ENCODE peak calls at places on chromosomes 4 and X, in five cellular contexts. K is GM13976, B is progenitor cell of endocrine pancreas, D is B cell, A is A549. Q is an unnamed sample.

GRCh38 chr4:91488946-91489345 is 814.8 kb upstream of the GRID2 start:
- DNase-seq in K (no peak), B (no peak), D (no peak), A (no peak), Q (no peak)

GRCh38 chr4:184503869-184504300 is 29.5 kb upstream of the IRF2 start:
- DNase-seq in K (no peak), B (no peak), D (peak), A (no peak), Q (peak)

GRCh38 chrX:46601283-46601682 is 27.7 kb downstream of the CHST7 start:
- DNase-seq in K (no peak), B (no peak), D (no peak), A (no peak), Q (no peak)

GRCh38 chrX:71870337-71871098 is 40.1 kb upstream of the NHSL2 start:
- DNase-seq in K (peak), B (peak), D (no peak), A (peak), Q (peak)

GRCh38 chrX:52363247-52363883 is 5.5 kb upstream of the XAGE2 start:
- DNase-seq in K (no peak), B (no peak), D (no peak), A (peak), Q (no peak)

GRCh38 chr4:147811878-147812277 is 80.0 kb downstream of the ARHGAP10 start:
- DNase-seq in K (no peak), B (no peak), D (no peak), A (no peak), Q (no peak)

GRCh38 chrX:140733766-140734342 is 24.3 kb downstream of the LINC00632 start:
- DNase-seq in K (peak), B (no peak), D (peak), A (peak), Q (peak)

GRCh38 chr4:53193111-53193510 is 172.8 kb downstream of the SCFD2 start:
- DNase-seq in K (no peak), B (no peak), D (no peak), A (no peak), Q (no peak)

GRCh38 chrX:87664381-87664780 is 146.8 kb downstream of the KLHL4 start:
- DNase-seq in K (peak), B (no peak), D (no peak), A (peak), Q (no peak)

GRCh38 chr4:6221296-6221850 is 21.0 kb upstream of the JAKMIP1 start:
- DNase-seq in K (no peak), B (no peak), D (no peak), A (no peak), Q (no peak)

GRCh38 chrX:39174761-39175417 is 373.6 kb downstream of the MID1IP1 start:
- DNase-seq in K (no peak), B (no peak), D (no peak), A (no peak), Q (no peak)

GRCh38 chr4:33091961-33092360 is 2371.8 kb downstream of the PCDH7 start:
- DNase-seq in K (no peak), B (no peak), D (no peak), A (no peak), Q (no peak)

GRCh38 chrX:1316527-1316926 is 20.1 kb upstream of the IL3RA start:
- DNase-seq in K (no peak), B (no peak), D (no peak), A (no peak), Q (no peak)

GRCh38 chr4:141702472-141703182 is 66.2 kb downstream of the IL15 start:
- DNase-seq in K (no peak), B (no peak), D (no peak), A (no peak), Q (no peak)

GRCh38 chr4:176383273-176384077 is 63.7 kb downstream of the SPCS3 start:
- DNase-seq in K (no peak), B (no peak), D (no peak), A (no peak), Q (peak)

GRCh38 chrX:64975989-64976672 is at the start of gene ZC4H2:
- DNase-seq in K (peak), B (peak), D (peak), A (peak), Q (peak)

GRCh38 chr4:90727938-90728337 is 600.7 kb downstream of the CCSER1 start:
- DNase-seq in K (no peak), B (no peak), D (no peak), A (peak), Q (no peak)

GRCh38 chr4:153522800-153523089 is 56.6 kb downstream of the TMEM131L start:
- DNase-seq in K (peak), B (no peak), D (peak), A (no peak), Q (no peak)

GRCh38 chrX:23271011-23271410 is 63.6 kb upstream of the PTCHD1 start:
- DNase-seq in K (no peak), B (no peak), D (no peak), A (no peak), Q (no peak)

GRCh38 chrX:28229217-28229616 is 248.0 kb upstream of the DCAF8L1 start:
- DNase-seq in K (no peak), B (no peak), D (no peak), A (no peak), Q (no peak)

GRCh38 chr4:62037576-62037975 is 837.5 kb downstream of the ADGRL3 start:
- DNase-seq in K (no peak), B (no peak), D (no peak), A (no peak), Q (no peak)

GRCh38 chr4:83083925-83084475 is 30.5 kb downstream of the PLAC8 start:
- DNase-seq in K (no peak), B (no peak), D (peak), A (no peak), Q (no peak)

GRCh38 chrX:9997524-9997923 is 30.4 kb downstream of the CLDN34 start:
- DNase-seq in K (peak), B (no peak), D (peak), A (no peak), Q (no peak)

GRCh38 chr4:181821039-181822004 is 421.9 kb upstream of the TENM3 start:
- DNase-seq in K (no peak), B (no peak), D (no peak), A (no peak), Q (peak)

GRCh38 chr4:112975567-112976355 is 73.7 kb upstream of the ANK2 start:
- DNase-seq in K (no peak), B (no peak), D (no peak), A (no peak), Q (peak)

GRCh38 chr4:169410839-169411770 is 140.3 kb upstream of the SH3RF1 start:
- DNase-seq in K (peak), B (no peak), D (peak), A (peak), Q (peak)

GRCh38 chr4:109365944-109366343 is 63.5 kb upstream of the COL25A1 start:
- DNase-seq in K (no peak), B (no peak), D (no peak), A (no peak), Q (no peak)

GRCh38 chr4:42464550-42465124 is 67.3 kb downstream of the SHISA3 start:
- DNase-seq in K (no peak), B (no peak), D (no peak), A (no peak), Q (no peak)

GRCh38 chrX:72130762-72131231 is 918 bp downstream of the RTL5 start:
- DNase-seq in K (no peak), B (no peak), D (no peak), A (no peak), Q (no peak)

GRCh38 chr4:20847124-20847747 is 147.0 kb downstream of the PACRGL start:
- DNase-seq in K (no peak), B (no peak), D (no peak), A (no peak), Q (peak)

GRCh38 chr4:100805547-100805946 is 287.7 kb upstream of the EMCN start:
- DNase-seq in K (no peak), B (no peak), D (no peak), A (no peak), Q (no peak)

GRCh38 chrX:80285131-80285773 is 135.0 kb upstream of the TENT5D start:
- DNase-seq in K (no peak), B (no peak), D (no peak), A (peak), Q (peak)
- TF ChIP-seq CTCF in K (peak), B (peak), D (no peak), A (peak), Q (peak)

DNA sequence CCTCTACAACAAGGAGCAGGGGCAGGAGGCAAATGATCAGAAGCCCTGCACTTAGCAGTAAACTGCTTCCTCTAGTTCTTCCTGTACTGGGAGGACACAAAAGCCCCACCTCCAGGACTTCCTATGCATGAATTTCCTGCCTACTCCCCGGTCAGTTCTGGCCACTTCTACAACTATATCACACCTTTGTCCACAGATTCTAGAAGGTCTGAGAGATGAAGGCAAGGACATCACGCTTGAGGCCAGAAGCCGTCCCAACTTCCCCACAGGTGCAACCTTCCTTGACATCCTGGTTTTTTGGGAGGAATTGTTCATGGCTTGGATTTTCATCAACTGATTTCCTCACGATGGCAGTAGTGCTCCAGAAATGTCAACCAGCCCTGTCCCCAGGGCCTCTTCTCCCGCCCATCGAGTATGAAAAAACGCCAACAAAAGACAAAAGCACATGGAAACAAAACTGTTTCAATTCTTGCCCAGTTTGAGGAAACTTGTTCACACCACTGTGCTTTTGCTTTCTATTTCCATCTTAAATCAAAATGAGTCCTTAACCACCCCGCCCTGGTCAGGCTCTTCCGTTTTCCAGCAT is 206.5 kb upstream of the STK26 start:
- DNase-seq in K (peak), B (no peak), D (peak), A (peak), Q (peak)
- TF ChIP-seq CTCF in K (peak), B (no peak), D (peak), A (peak), Q (peak)

DNA sequence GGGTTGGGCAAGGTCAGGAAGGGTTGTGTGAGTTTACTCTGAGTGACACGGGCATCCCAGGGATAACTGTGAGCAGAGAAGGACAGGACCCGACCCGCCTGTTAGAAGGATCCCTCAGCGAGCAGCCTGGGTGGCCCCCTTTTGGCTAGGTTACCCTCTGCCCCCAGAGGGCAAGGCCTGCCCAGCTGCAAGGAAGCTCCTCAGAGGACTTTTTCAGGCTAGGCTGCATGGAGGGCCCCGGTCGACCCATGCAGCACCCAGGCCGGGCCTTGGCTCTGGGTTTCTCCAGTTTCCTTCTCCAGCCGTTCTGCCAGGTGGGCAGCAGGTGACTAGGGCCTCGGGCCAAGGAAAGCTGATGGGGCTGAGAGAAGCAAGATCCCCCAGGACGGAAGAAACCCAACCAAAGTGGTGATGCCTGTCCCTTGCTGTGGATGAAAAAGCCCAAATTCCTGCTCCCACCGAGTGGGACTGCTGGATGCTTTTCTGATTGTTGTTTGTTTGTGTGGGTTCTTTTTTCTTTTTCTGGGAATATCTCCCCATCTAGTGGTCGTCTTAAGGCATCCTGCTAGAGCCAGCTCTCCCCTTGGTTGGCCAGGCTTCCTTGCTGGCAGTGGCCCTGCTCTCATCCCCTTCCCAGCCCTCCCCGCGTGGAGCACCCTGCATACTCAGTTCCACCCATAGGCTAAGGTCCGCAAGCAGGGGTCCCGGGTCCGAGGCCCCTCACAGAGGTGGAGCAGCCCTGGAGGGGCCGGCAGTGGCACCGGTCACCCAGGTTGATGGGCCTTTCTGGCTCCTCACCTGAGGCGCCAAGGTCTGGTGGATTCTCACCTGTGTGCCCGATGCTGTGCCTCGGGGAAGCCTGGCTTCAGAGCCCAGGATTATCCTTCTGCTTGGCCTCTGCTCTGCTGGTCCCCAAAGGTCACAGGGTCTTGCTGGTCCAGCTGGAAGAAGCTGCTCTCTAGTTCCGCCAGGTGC is 1.8 kb downstream of the ZFP92 start:
- DNase-seq in K (no peak), B (no peak), D (no peak), A (peak), Q (no peak)
- TF ChIP-seq CTCF in K (no peak), B (no peak), D (no peak), A (peak), Q (no peak)

GRCh38 chr4:107094332-107094731 is 58.2 kb upstream of the DKK2 start:
- DNase-seq in K (peak), B (no peak), D (no peak), A (no peak), Q (peak)
- TF ChIP-seq CTCF in K (no peak), B (peak), D (no peak), A (no peak), Q (peak)

DNA sequence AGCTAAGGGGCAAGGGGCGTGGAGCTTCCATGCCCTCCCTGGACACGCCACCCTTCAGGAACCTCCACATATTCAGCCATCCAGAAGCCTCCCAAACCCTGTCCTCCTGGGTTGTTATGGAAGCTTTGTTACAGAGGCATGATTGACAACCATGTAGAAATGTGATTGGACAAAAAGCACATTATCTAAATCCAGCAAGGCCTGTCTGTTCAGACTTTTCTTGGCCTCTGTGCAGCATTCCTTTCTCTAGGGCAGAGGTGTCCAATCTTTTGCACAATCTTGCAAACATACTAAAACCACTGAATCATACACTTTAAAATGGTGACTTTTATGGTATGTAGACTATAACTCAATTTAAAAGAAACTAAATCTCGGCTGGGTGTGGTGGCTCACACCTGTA is 12.7 kb downstream of the STEEP1 start:
- DNase-seq in K (no peak), B (no peak), D (no peak), A (no peak), Q (peak)
- TF ChIP-seq CTCF in K (no peak), B (no peak), D (no peak), A (no peak), Q (no peak)

DNA sequence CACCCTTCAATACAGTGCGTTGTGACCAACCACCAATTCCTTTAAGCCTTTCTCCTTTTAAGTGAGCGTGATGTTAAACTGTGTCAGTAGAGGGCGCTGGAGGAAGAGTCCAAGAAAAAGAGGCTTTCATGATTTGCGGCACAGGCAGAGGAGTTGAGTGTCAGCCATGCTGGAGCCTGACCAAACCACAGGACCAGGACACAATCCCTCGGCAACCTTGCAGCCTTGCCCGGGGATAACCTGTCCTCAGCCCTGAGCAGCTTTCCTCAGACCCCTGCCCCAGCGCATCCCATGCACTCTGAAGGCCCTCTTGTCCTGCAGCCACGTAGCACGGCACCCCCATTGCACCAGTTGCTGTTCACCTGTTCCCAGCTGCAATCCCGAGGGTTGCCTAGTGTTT is 53.5 kb upstream of the SMIM31 start:
- DNase-seq in K (no peak), B (no peak), D (no peak), A (peak), Q (no peak)
- TF ChIP-seq CTCF in K (peak), B (peak), D (no peak), A (no peak), Q (no peak)